ENCODE peak calls at places on chromosomes 1 and 21, in nine cellular contexts. G, R, J, M, E, N, I, U and V are unnamed samples.

GRCh38 chr1:64074767-64075166 is 128.7 kb upstream of the UBE2U start:
- DNase-seq in G (no peak), R (no peak), J (no peak), N (no peak), E (no peak), U (no peak), I (no peak), M (no peak), V (no peak)

GRCh38 chr21:30984897-30985296 is 53.4 kb downstream of the KRTAP19-8 start:
- DNase-seq in M (no peak), E (no peak), G (no peak), R (no peak), N (no peak), U (no peak), I (no peak), J (no peak), V (no peak)

GRCh38 chr1:150981805-150982712 is at the start of gene ANXA9:
- DNase-seq in E (no peak), J (peak; percentile 77), R (no peak), M (no peak), U (peak; percentile 36), I (no peak), N (no peak), G (no peak), V (no peak)

GRCh38 chr1:4853930-4854329 is 199.5 kb downstream of the AJAP1 start:
- DNase-seq in R (no peak), N (no peak), E (no peak), U (no peak), M (no peak), I (no peak), J (no peak), G (no peak), V (no peak)

GRCh38 chr1:66073357-66073756 is 280.7 kb downstream of the PDE4B start:
- DNase-seq in E (no peak), U (no peak), N (no peak), R (no peak), J (no peak), I (no peak), G (no peak), M (no peak), V (no peak)

GRCh38 chr1:52348704-52349301 is 17.2 kb downstream of the CC2D1B start:
- DNase-seq in N (no peak), I (no peak), M (no peak), R (no peak), G (peak; percentile 40), J (peak; percentile 23), U (peak; percentile 63), E (peak; percentile 30), V (no peak)

GRCh38 chr1:53957231-53957818 is 11.2 kb downstream of the LRRC42 start:
- DNase-seq in I (no peak), U (peak; percentile 85), N (no peak), M (no peak), E (peak; percentile 29), G (peak; percentile 54), R (no peak), J (peak; percentile 83), V (no peak)

GRCh38 chr1:10674700-10675598 is 121.5 kb downstream of the CASZ1 start:
- DNase-seq in I (no peak), R (no peak), J (no peak), M (no peak), U (no peak), N (no peak), G (no peak), E (no peak), V (no peak)

GRCh38 chr1:85554630-85555327 is 25.8 kb upstream of the CCN1 start:
- DNase-seq in R (no peak), M (no peak), N (no peak), J (no peak), E (peak; percentile 70), I (no peak), G (peak; percentile 80), U (peak; percentile 59), V (no peak)

GRCh38 chr1:42801832-42802483 is 15.0 kb upstream of the ERMAP start:
- DNase-seq in J (no peak), I (no peak), R (no peak), N (no peak), M (no peak), E (no peak), G (peak; percentile 86), U (peak; percentile 32), V (no peak)

GRCh38 chr1:243903904-243904303 is 53.9 kb upstream of the AKT3 start:
- DNase-seq in M (no peak), J (no peak), N (no peak), E (peak; percentile 48), U (peak; percentile 37), R (no peak), G (no peak), I (no peak), V (no peak)

GRCh38 chr1:153651771-153652170 is 6.7 kb upstream of the SNAPIN start:
- DNase-seq in N (no peak), I (no peak), U (no peak), M (no peak), G (no peak), E (no peak), J (no peak), R (no peak), V (no peak)

GRCh38 chr21:39610705-39611104 is 2.0 kb upstream of the B3GALT5 start:
- DNase-seq in U (no peak), G (no peak), N (no peak), M (no peak), E (peak; percentile 14), I (no peak), J (no peak), R (no peak), V (no peak)

GRCh38 chr21:34598931-34599400 is 15.9 kb downstream of the RCAN1 start:
- DNase-seq in R (no peak), U (peak; percentile 82), J (no peak), E (peak; percentile 18), G (peak; percentile 23), I (no peak), M (no peak), N (no peak), V (no peak)

DNA sequence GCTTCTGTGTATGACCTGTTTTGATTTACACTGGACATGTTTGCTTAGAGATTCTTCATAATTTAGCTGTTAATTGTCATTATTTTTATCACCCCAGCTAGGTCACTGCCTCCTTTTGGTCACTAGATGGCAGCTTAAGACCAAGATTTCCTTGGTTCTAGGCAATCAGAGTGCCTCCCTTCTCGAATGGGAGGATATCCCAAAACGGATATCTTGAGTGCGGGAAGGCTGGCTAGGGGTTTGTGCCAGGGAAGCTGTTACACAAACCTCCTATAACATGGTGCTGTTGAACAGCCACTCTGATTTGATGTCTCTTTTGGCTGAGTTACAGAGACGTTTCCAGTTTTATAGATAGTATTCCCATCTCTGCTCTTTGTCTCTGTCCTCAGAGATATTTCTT is 283.5 kb downstream of the S1PR1 start:
- DNase-seq in U (peak; percentile 61), N (peak; percentile 33), J (peak; percentile 2), G (peak; percentile 45), I (no peak), E (peak; percentile 44), M (no peak), R (no peak), V (no peak)
- TF ChIP-seq CTCF in U (peak; percentile 86), N (peak; percentile 80), J (peak; percentile 94), G (peak; percentile 87), I (peak; percentile 49), E (peak; percentile 81), M (peak; percentile 77), R (peak; percentile 50), V (peak; percentile 75)

GRCh38 chr1:203368624-203369451 is 17.9 kb upstream of the FMOD start:
- DNase-seq in G (peak; percentile 96), N (no peak), I (no peak), U (peak; percentile 93), M (no peak), E (no peak), J (peak; percentile 8), R (no peak), V (no peak)
- TF ChIP-seq CTCF in G (peak; percentile 81), N (no peak), I (no peak), U (peak; percentile 67), M (peak; percentile 41), E (no peak), J (no peak), R (peak; percentile 50), V (no peak)

GRCh38 chr21:45356251-45356650 is 48.7 kb upstream of the COL18A1 start:
- DNase-seq in G (no peak), I (no peak), U (no peak), M (no peak), E (no peak), R (peak; percentile 56), J (no peak), N (no peak), V (no peak)
- TF ChIP-seq CTCF in G (no peak), I (no peak), U (no peak), M (no peak), E (peak; percentile 24), R (no peak), J (no peak), N (no peak), V (no peak)

DNA sequence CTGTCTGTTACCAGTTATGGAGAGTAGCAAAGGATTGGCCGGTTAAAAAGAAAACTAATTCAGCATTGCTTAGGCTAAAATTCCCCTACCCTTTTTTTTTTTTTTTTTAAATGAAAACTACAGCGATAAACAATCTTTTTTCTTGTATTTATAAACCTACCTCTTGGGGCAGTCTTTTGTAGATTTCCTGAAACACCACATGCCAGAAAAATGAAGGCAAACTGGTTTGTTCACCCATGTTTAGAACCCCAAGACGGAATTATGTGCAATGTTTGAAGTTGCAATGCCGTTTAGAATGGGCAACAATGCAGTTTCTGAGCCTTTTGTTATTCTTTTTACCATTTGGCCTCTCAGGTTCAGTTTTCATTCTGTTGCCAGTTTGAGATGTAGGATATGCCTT is 59.1 kb downstream of the PRDM2 start:
- DNase-seq in R (no peak), J (peak; percentile 44), I (no peak), N (no peak), E (no peak), U (peak; percentile 95), M (no peak), G (no peak), V (no peak)
- TF ChIP-seq CTCF in R (no peak), J (no peak), I (no peak), N (no peak), E (no peak), U (peak; percentile 35), M (peak; percentile 16), G (no peak), V (no peak)